ENCODE peak calls at places on chromosomes 11 and 22, in five cellular contexts. T is mesendoderm; Y is A549; R is mesenteric fat pad; L is CD4-positive, CD25-positive, alpha-beta regulatory T cell. Z is an unnamed sample.

GRCh38 chr11:122923302-122923701 is 40.7 kb downstream of the JHY start:
- DNase-seq in L (no peak), R (no peak), Y (no peak), T (no peak), Z (no peak)

GRCh38 chr11:124669193-124669592 is 4.3 kb downstream of the SIAE start:
- DNase-seq in L (peak; percentile 62), R (no peak), T (peak; percentile 43), Y (peak; percentile 49), Z (peak; percentile 38)

GRCh38 chr11:93736129-93736528 is 5.2 kb downstream of the TAF1D start:
- DNase-seq in Y (no peak), L (no peak), T (no peak), R (no peak), Z (no peak)

GRCh38 chr11:20647976-20648565 is 21.3 kb upstream of the NELL1 start:
- DNase-seq in Y (peak; percentile 59), L (peak; percentile 33), T (peak; percentile 60), R (no peak), Z (peak; percentile 10)

GRCh38 chr11:74592063-74592440 is 330 bp upstream of the POLD3 start:
- DNase-seq in R (no peak), L (no peak), T (no peak), Y (no peak), Z (no peak)

GRCh38 chr11:27211370-27212127 is 151.5 kb downstream of the CCDC34 start:
- DNase-seq in T (no peak), R (no peak), L (peak; percentile 4), Y (no peak), Z (no peak)

GRCh38 chr11:44368886-44369285 is 58.9 kb upstream of the ALX4 start:
- DNase-seq in R (peak; percentile 22), Y (no peak), T (no peak), L (no peak), Z (no peak)

GRCh38 chr11:112785104-112785503 is 176.1 kb upstream of the NCAM1 start:
- DNase-seq in R (no peak), T (peak; percentile 56), L (no peak), Y (no peak), Z (no peak)

GRCh38 chr11:33827206-33827605 is 52.9 kb upstream of the FBXO3 start:
- DNase-seq in Y (no peak), L (no peak), R (no peak), T (no peak), Z (no peak)

GRCh38 chr11:73270089-73270854 is 1.9 kb upstream of the P2RY6 start:
- DNase-seq in R (peak; percentile 82), Y (no peak), L (no peak), T (no peak), Z (no peak)

GRCh38 chr11:2412323-2412722 is 11.8 kb downstream of the TSSC4 start:
- DNase-seq in T (no peak), Y (no peak), L (no peak), R (no peak), Z (no peak)

GRCh38 chr22:49369726-49370717 is 457.7 kb downstream of the BRD1 start:
- DNase-seq in L (no peak), T (no peak), R (peak; percentile 84), Y (no peak), Z (no peak)

GRCh38 chr22:32862936-32863661 is 61.6 kb downstream of the TIMP3 start:
- DNase-seq in L (no peak), T (peak; percentile 7), Y (no peak), R (no peak), Z (no peak)

GRCh38 chr11:134164490-134165370 is 59.0 kb downstream of the NCAPD3 start:
- DNase-seq in Y (no peak), R (no peak), T (peak; percentile 75), L (no peak), Z (no peak)

GRCh38 chr22:37282385-37282677 is at the start of gene CYTH4:
- DNase-seq in L (peak; percentile 83), Y (no peak), R (no peak), T (no peak), Z (no peak)

GRCh38 chr11:34680918-34681554 is 60.1 kb downstream of the EHF start:
- DNase-seq in T (peak; percentile 61), Y (peak; percentile 71), L (no peak), R (no peak), Z (peak; percentile 4)

GRCh38 chr11:19508166-19508565 is 204.5 kb upstream of the NAV2 start:
- DNase-seq in R (no peak), Y (peak; percentile 74), T (peak; percentile 35), L (no peak), Z (peak; percentile 20)

GRCh38 chr11:802018-802617 is 2.9 kb downstream of the PIDD1 start:
- DNase-seq in L (no peak), Y (no peak), R (no peak), T (no peak), Z (no peak)

GRCh38 chr11:250740-251299 is 14.0 kb downstream of the PSMD13 start:
- DNase-seq in R (no peak), T (peak; percentile 80), Y (peak; percentile 30), L (peak; percentile 74), Z (peak; percentile 27)

GRCh38 chr11:69799097-69799496 is 20.1 kb downstream of the FGF3 start:
- DNase-seq in T (no peak), R (no peak), Y (no peak), L (no peak), Z (no peak)

GRCh38 chr11:13277719-13278619 is at the start of gene BMAL1:
- DNase-seq in Y (peak; percentile 28), L (peak; percentile 59), R (peak; percentile 92), T (peak; percentile 44), Z (no peak)

GRCh38 chr11:82978422-82979099 is 77.0 kb downstream of the DDIAS start:
- DNase-seq in R (no peak), Y (no peak), T (no peak), L (peak; percentile 37), Z (peak; percentile 16)

GRCh38 chr11:85040166-85040565 is 587.0 kb downstream of the DLG2 start:
- DNase-seq in L (no peak), Y (no peak), R (no peak), T (no peak), Z (no peak)

GRCh38 chr11:68946416-68947090 is 34.2 kb downstream of the MRGPRD start:
- DNase-seq in R (no peak), L (no peak), Y (peak; percentile 31), T (no peak), Z (peak; percentile 78)

GRCh38 chr11:128153697-128154048 is 433.7 kb downstream of the ETS1 start:
- DNase-seq in L (no peak), R (no peak), Y (no peak), T (no peak), Z (no peak)

GRCh38 chr11:130413383-130414106 is 14.9 kb downstream of the ADAMTS8 start:
- DNase-seq in L (no peak), R (no peak), T (no peak), Y (peak; percentile 50), Z (peak; percentile 65)

GRCh38 chr11:59573216-59573615 is 42.4 kb downstream of the OSBP start:
- DNase-seq in R (no peak), L (no peak), T (no peak), Y (no peak), Z (peak; percentile 76)

GRCh38 chr11:130480166-130480565 is 31.7 kb downstream of the ADAMTS15 start:
- DNase-seq in T (no peak), L (no peak), R (no peak), Y (no peak), Z (no peak)

GRCh38 chr11:14029971-14030531 is 67.5 kb downstream of the SPON1 start:
- DNase-seq in L (no peak), Y (no peak), R (no peak), T (no peak), Z (peak; percentile 36)

GRCh38 chr22:41695211-41695610 is 4.1 kb upstream of the MEI1 start:
- DNase-seq in L (no peak), R (no peak), Y (no peak), T (no peak), Z (no peak)

Z was measured in fibroblast of the conjunctiva.